ENCODE peak calls at places on chromosome 7, in nine cellular contexts. E is heart left ventricle, S is prostate gland, R is neural crest cell, Y is mucosa of descending colon, I is PC-9, T is mesothelial cell of epicardium, K is HCT116, U is kidney epithelial cell. W is an unnamed sample.

GRCh38 chr7:66859794-66860645 is 61.0 kb upstream of the TMEM248 start:
- DNase-seq in E (no peak), S (peak), R (no peak), Y (no peak), I (no peak), T (no peak), K (no peak), U (no peak), W (no peak)

GRCh38 chr7:135386181-135386580 is 123.7 kb downstream of the CNOT4 start:
- DNase-seq in E (no peak), S (no peak), R (no peak), Y (no peak), I (no peak), T (no peak), K (no peak), U (no peak), W (no peak)

GRCh38 chr7:55642266-55642665 is 70.0 kb upstream of the VOPP1 start:
- DNase-seq in E (no peak), S (no peak), R (no peak), Y (no peak), I (no peak), T (no peak), K (no peak), U (no peak), W (no peak)

GRCh38 chr7:30281263-30281662 is 3.1 kb upstream of the ZNRF2 start:
- DNase-seq in E (no peak), S (no peak), R (no peak), Y (no peak), I (no peak), T (no peak), K (no peak), U (no peak), W (no peak)

GRCh38 chr7:43199761-43200160 is 87.3 kb downstream of the HECW1 start:
- DNase-seq in E (no peak), S (no peak), R (no peak), Y (no peak), I (no peak), T (no peak), K (no peak), U (no peak), W (no peak)

GRCh38 chr7:66256281-66256680 is 51.1 kb downstream of the TPST1 start:
- DNase-seq in E (no peak), S (no peak), R (no peak), Y (no peak), I (no peak), T (no peak), K (no peak), U (no peak), W (no peak)

GRCh38 chr7:157769016-157769869 is 432.4 kb downstream of the DNAJB6 start:
- DNase-seq in E (no peak), S (no peak), R (no peak), Y (no peak), I (no peak), T (no peak), K (no peak), U (no peak), W (no peak)

GRCh38 chr7:134419085-134419484 is 39.8 kb downstream of the AKR1B1 start:
- DNase-seq in E (no peak), S (no peak), R (no peak), Y (peak), I (no peak), T (no peak), K (no peak), U (no peak), W (no peak)

GRCh38 chr7:71005109-71005508 is 126.8 kb upstream of the GALNT17 start:
- DNase-seq in E (no peak), S (no peak), R (no peak), Y (no peak), I (no peak), T (no peak), K (no peak), U (no peak), W (no peak)

GRCh38 chr7:14377646-14378266 is 388.3 kb upstream of the ETV1 start:
- DNase-seq in E (no peak), S (no peak), R (no peak), Y (no peak), I (no peak), T (no peak), K (no peak), U (no peak), W (peak)

GRCh38 chr7:99422625-99423024 is 13.9 kb downstream of the BUD31 start:
- DNase-seq in E (no peak), S (no peak), R (no peak), Y (no peak), I (no peak), T (no peak), K (no peak), U (no peak), W (no peak)

GRCh38 chr7:45401155-45401554 is 173.0 kb upstream of the ADCY1 start:
- DNase-seq in E (no peak), S (no peak), R (no peak), Y (no peak), I (no peak), T (no peak), K (no peak), U (no peak), W (no peak)

GRCh38 chr7:95596183-95597135 is at the start of gene PDK4:
- DNase-seq in E (peak), S (peak), R (peak), Y (peak), I (peak), T (no peak), K (peak), U (no peak), W (peak)

GRCh38 chr7:9776900-9777299 is 1196.8 kb upstream of the PHF14 start:
- DNase-seq in E (no peak), S (no peak), R (no peak), Y (no peak), I (no peak), T (no peak), K (no peak), U (no peak), W (peak)

GRCh38 chr7:67937717-67938191 is 941.1 kb downstream of the TYW1 start:
- DNase-seq in E (no peak), S (peak), R (peak), Y (no peak), I (peak), T (no peak), K (no peak), U (peak), W (no peak)

GRCh38 chr7:49850921-49851613 is 77.6 kb downstream of the VWC2 start:
- DNase-seq in E (no peak), S (no peak), R (no peak), Y (no peak), I (no peak), T (no peak), K (no peak), U (no peak), W (no peak)

GRCh38 chr7:112192236-112193154 is 13.7 kb downstream of the DOCK4 start:
- DNase-seq in E (peak), S (no peak), R (no peak), Y (no peak), I (peak), T (no peak), K (no peak), U (peak), W (peak)

GRCh38 chr7:142385528-142386340 is 127.9 kb upstream of the PRSS58 start:
- DNase-seq in E (peak), S (no peak), R (peak), Y (no peak), I (peak), T (no peak), K (peak), U (peak), W (peak)

GRCh38 chr7:271266-272107 is 18.5 kb upstream of the FOXL3 start:
- DNase-seq in E (no peak), S (no peak), R (no peak), Y (peak), I (no peak), T (peak), K (no peak), U (no peak), W (no peak)

GRCh38 chr7:23468721-23469149 is 1.6 kb downstream of the IGF2BP3 start:
- DNase-seq in E (no peak), S (no peak), R (peak), Y (no peak), I (no peak), T (no peak), K (no peak), U (no peak), W (peak)
- TF ChIP-seq CTCF in E (no peak), S (no peak), R (no peak), Y (no peak), I (no peak), T (no peak), K (no peak), U (no peak), W (no peak)

GRCh38 chr7:149547126-149547525 is 49.5 kb upstream of the ZNF746 start:
- DNase-seq in E (no peak), S (no peak), R (no peak), Y (no peak), I (no peak), T (no peak), K (no peak), U (no peak), W (no peak)
- TF ChIP-seq CTCF in E (no peak), S (no peak), R (no peak), Y (no peak), I (no peak), T (no peak), K (no peak), U (no peak), W (no peak)

GRCh38 chr7:155863721-155864151 is 51.5 kb upstream of the SHH start:
- DNase-seq in E (peak), S (no peak), R (no peak), Y (no peak), I (no peak), T (no peak), K (no peak), U (no peak), W (no peak)

GRCh38 chr7:155861480-155861868 is 49.2 kb upstream of the SHH start:
- DNase-seq in E (no peak), S (no peak), R (no peak), Y (no peak), I (peak), T (no peak), K (no peak), U (no peak), W (no peak)

GRCh38 chr7:155862088-155862487 is 49.8 kb upstream of the SHH start:
- DNase-seq in E (no peak), S (no peak), R (no peak), Y (no peak), I (peak), T (no peak), K (no peak), U (no peak), W (peak)

GRCh38 chr7:155860840-155861479 is 48.7 kb upstream of the SHH start:
- DNase-seq in E (no peak), S (peak), R (no peak), Y (no peak), I (peak), T (no peak), K (no peak), U (no peak), W (peak)

GRCh38 chr7:155862516-155863257 is 50.4 kb upstream of the SHH start:
- DNase-seq in E (no peak), S (no peak), R (no peak), Y (no peak), I (no peak), T (no peak), K (no peak), U (no peak), W (no peak)
- TF ChIP-seq CTCF in E (no peak), S (peak), R (peak), Y (no peak), I (peak), T (peak), K (peak), U (peak), W (peak)

DNA sequence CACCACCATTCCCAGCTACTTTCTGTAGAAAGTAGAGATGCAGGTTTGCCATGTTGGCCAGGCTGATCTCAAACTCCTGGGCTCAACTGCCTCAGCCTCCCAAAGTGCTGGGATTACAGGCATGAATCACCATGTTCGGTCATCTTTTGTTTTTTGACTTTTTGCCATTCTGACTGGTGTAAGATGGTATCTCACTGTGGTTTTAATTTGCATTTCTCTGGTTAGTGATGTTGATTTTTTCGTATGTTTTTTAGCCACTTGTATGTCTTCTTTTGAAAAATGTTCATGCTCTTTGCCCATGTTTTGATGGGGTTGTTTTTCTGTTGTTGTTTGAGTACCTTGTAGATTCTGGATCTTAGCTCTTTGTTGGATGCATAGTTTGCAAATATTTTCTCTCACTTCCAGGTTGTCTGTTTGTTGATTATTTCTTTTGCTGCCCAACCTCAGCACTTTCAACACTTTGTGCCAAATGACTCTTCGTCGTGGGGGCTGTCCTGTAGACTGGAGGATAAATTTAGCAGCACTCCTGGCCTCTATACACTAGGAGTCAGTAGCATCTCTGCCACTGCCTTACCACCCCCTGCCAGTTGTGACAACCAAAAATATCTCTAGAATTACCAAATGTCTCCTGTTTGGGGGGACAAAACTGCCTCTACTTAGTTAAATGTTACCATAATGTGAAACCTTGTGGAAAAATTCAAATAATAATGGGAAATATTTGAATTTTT is 6.5 kb upstream of the CPED1 start:
- DNase-seq in E (no peak), S (no peak), R (no peak), Y (no peak), I (no peak), T (no peak), K (no peak), U (no peak), W (peak)
- TF ChIP-seq CTCF in E (no peak), S (no peak), R (no peak), Y (no peak), I (no peak), T (no peak), K (no peak), U (no peak), W (no peak)

GRCh38 chr7:42135728-42136127 is 101.3 kb downstream of the GLI3 start:
- DNase-seq in E (no peak), S (no peak), R (no peak), Y (no peak), I (no peak), T (no peak), K (no peak), U (no peak), W (no peak)

GRCh38 chr7:42139751-42140150 is 97.3 kb downstream of the GLI3 start:
- DNase-seq in E (no peak), S (no peak), R (no peak), Y (no peak), I (no peak), T (no peak), K (no peak), U (no peak), W (no peak)

GRCh38 chr7:42137941-42138340 is 99.1 kb downstream of the GLI3 start:
- DNase-seq in E (no peak), S (no peak), R (no peak), Y (no peak), I (no peak), T (no peak), K (no peak), U (no peak), W (no peak)

GRCh38 chr7:42137431-42137830 is 99.6 kb downstream of the GLI3 start:
- DNase-seq in E (no peak), S (no peak), R (no peak), Y (no peak), I (no peak), T (no peak), K (no peak), U (no peak), W (no peak)

DNA sequence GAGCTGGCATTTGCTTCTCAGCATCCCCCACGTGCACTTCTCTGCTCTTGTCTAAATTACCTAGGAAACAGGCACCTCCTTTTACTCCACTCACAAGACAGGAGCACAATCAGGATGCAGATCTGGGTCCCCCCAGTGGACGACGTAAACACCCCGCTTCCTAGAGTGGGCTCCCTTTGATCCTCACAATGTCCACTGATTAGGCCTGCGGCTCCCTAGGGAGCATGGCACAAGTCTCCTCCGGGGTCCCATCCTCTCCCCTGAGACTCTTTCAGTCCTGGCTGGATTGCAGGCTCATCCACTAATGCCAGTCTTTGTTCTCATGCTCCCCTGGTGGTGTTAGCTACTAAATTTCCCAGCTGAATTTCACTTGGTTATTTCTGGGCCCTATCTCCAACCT is 98.3 kb downstream of the GLI3 start:
- DNase-seq in E (no peak), S (no peak), R (no peak), Y (no peak), I (no peak), T (no peak), K (no peak), U (no peak), W (no peak)
- TF ChIP-seq CTCF in E (no peak), S (no peak), R (peak), Y (no peak), I (no peak), T (no peak), K (no peak), U (no peak), W (no peak)